ENCODE peak calls at places on chromosomes 3 and 15, in eight cellular contexts. O is heart right ventricle, J is H1, M is aorta, N is left ventricle myocardium inferior, L is heart left ventricle, A is transverse colon, D is body of pancreas. Z is an unnamed sample.

GRCh38 chr3:53046171-53047170 is 598 bp upstream of the SFMBT1 start:
- DNase-seq in O (peak; percentile 47), J (peak; percentile 66), M (peak; percentile 68), N (peak; percentile 41), L (peak; percentile 43), A (peak; percentile 76), D (peak; percentile 54), Z (peak; percentile 50)

GRCh38 chr3:194879126-194879887 is 193.6 kb downstream of the FAM43A start:
- DNase-seq in O (peak; percentile 34), J (no peak), M (peak; percentile 75), N (no peak), L (peak; percentile 44), A (peak; percentile 9), D (no peak), Z (no peak)

GRCh38 chr15:38216763-38217162 is 35.9 kb upstream of the SPRED1 start:
- DNase-seq in O (no peak), J (no peak), M (no peak), N (no peak), L (no peak), A (no peak), D (no peak), Z (no peak)

GRCh38 chr3:23170306-23170705 is 32.8 kb upstream of the UBE2E2 start:
- DNase-seq in O (no peak), J (no peak), M (no peak), N (no peak), L (no peak), A (no peak), D (no peak), Z (no peak)

GRCh38 chr3:171284308-171285075 is 175.7 kb downstream of the TNIK start:
- DNase-seq in O (no peak), J (peak; percentile 3), M (peak; percentile 57), N (no peak), L (no peak), A (no peak), D (no peak), Z (peak; percentile 37)

GRCh38 chr3:65231544-65231943 is 543.7 kb upstream of the ADAMTS9 start:
- DNase-seq in O (no peak), J (no peak), M (no peak), N (no peak), L (no peak), A (no peak), D (no peak), Z (no peak)

GRCh38 chr15:46768287-46768686 is 949.0 kb upstream of the SEMA6D start:
- DNase-seq in O (no peak), J (no peak), M (no peak), N (no peak), L (no peak), A (no peak), D (no peak), Z (no peak)

GRCh38 chr3:189123595-189124387 is 48.0 kb upstream of the TPRG1 start:
- DNase-seq in O (peak; percentile 43), J (no peak), M (no peak), N (peak; percentile 64), L (peak; percentile 58), A (no peak), D (no peak), Z (peak; percentile 67)

GRCh38 chr15:73139416-73140082 is 87.3 kb downstream of the NEO1 start:
- DNase-seq in O (no peak), J (no peak), M (no peak), N (no peak), L (no peak), A (no peak), D (no peak), Z (no peak)

GRCh38 chr3:16249336-16249735 is 15.4 kb downstream of the DPH3 start:
- DNase-seq in O (no peak), J (no peak), M (no peak), N (no peak), L (no peak), A (no peak), D (no peak), Z (no peak)

GRCh38 chr15:69758810-69759410 is 306.3 kb downstream of the RPLP1 start:
- DNase-seq in O (no peak), J (no peak), M (peak; percentile 57), N (peak; percentile 23), L (peak; percentile 44), A (peak; percentile 71), D (no peak), Z (peak; percentile 24)

GRCh38 chr3:139319428-139320402 is 24.1 kb upstream of the MRPS22 start:
- DNase-seq in O (no peak), J (peak; percentile 36), M (no peak), N (no peak), L (no peak), A (no peak), D (no peak), Z (no peak)

GRCh38 chr3:44966795-44967278 is 9.1 kb downstream of the ZDHHC3 start:
- DNase-seq in O (no peak), J (no peak), M (no peak), N (no peak), L (no peak), A (peak; percentile 73), D (no peak), Z (no peak)

GRCh38 chr3:168168743-168169142 is 73.0 kb upstream of the GOLIM4 start:
- DNase-seq in O (no peak), J (no peak), M (no peak), N (no peak), L (no peak), A (no peak), D (no peak), Z (no peak)

GRCh38 chr15:101115887-101116680 is 135.8 kb downstream of the CHSY1 start:
- DNase-seq in O (peak; percentile 44), J (no peak), M (peak; percentile 78), N (peak; percentile 54), L (peak; percentile 63), A (no peak), D (no peak), Z (no peak)

GRCh38 chr15:101116681-101116976 is 135.2 kb downstream of the CHSY1 start:
- DNase-seq in O (no peak), J (no peak), M (no peak), N (no peak), L (no peak), A (no peak), D (no peak), Z (no peak)

GRCh38 chr15:101114146-101114545 is 137.7 kb downstream of the CHSY1 start:
- DNase-seq in O (no peak), J (no peak), M (no peak), N (no peak), L (no peak), A (no peak), D (no peak), Z (no peak)

GRCh38 chr15:101114610-101115009 is 137.2 kb downstream of the CHSY1 start:
- DNase-seq in O (no peak), J (no peak), M (no peak), N (no peak), L (no peak), A (no peak), D (no peak), Z (no peak)

DNA sequence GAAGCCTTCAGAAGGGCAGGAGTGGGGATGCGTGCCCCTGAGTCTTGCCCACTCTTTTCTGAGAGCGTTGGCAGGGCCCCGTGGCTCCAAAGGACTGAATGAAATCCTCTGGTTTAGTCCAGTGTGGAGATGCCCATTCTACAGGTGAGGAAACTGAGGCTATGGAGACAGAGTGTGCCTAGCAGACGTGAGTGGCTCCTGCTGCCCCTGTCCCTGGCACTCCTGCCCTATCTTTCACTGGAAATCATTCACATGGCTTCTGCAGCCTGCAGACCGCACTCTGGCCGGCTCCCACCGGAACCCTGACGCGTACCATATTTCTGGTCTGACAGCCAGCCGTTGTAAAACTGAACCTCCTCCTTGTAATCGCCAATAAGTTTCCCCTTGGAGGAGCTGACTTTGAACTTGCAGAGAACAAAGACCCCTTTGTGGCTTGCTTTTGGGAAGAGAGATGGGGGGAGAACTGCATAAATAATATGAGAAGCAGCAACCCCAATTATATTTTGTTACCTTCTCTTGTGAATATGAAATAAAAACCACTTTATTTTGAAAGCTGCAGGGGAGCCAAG is 136.4 kb downstream of the CHSY1 start:
- DNase-seq in O (no peak), J (no peak), M (no peak), N (no peak), L (no peak), A (no peak), D (no peak), Z (no peak)
- H3K4me1 ChIP-seq in O (peaks cover 17% of the 10 kb centered on the region), J (no peaks in the 10 kb centered on the region), M (no peaks in the 10 kb centered on the region), N (peaks cover 5% of the 10 kb centered on the region), L (no peaks in the 10 kb centered on the region), A (peaks cover 12% of the 10 kb centered on the region), D (no peaks in the 10 kb centered on the region), Z (no peaks in the 10 kb centered on the region)

GRCh38 chr3:184857099-184857498 is 45.1 kb downstream of the VPS8 start:
- DNase-seq in O (no peak), J (no peak), M (no peak), N (no peak), L (no peak), A (no peak), D (no peak), Z (no peak)
- H3K36me3 ChIP-seq in O (peaks cover 59% of the 10 kb centered on the region), J (peaks cover 10% of the 10 kb centered on the region), M (peaks cover 9% of the 10 kb centered on the region), N (peaks cover 97% of the 10 kb centered on the region), L (peaks cover 33% of the 10 kb centered on the region), A (no peaks in the 10 kb centered on the region), D (peaks cover 8% of the 10 kb centered on the region), Z (peaks cover 50% of the 10 kb centered on the region)

GRCh38 chr15:85404922-85405293 is 24.5 kb downstream of the AKAP13 start:
- DNase-seq in O (no peak), J (no peak), M (no peak), N (no peak), L (no peak), A (no peak), D (no peak), Z (no peak)
- H3K4me1 ChIP-seq in O (peaks cover 93% of the 10 kb centered on the region), J (no peaks in the 10 kb centered on the region), M (peaks cover 24% of the 10 kb centered on the region), N (peaks cover 92% of the 10 kb centered on the region), L (peaks cover 58% of the 10 kb centered on the region), A (peaks cover 69% of the 10 kb centered on the region), D (peaks cover 31% of the 10 kb centered on the region), Z (peaks cover 55% of the 10 kb centered on the region)

GRCh38 chr15:101220060-101220459 is 31.8 kb downstream of the CHSY1 start:
- DNase-seq in O (no peak), J (no peak), M (no peak), N (no peak), L (no peak), A (no peak), D (no peak), Z (no peak)

GRCh38 chr15:101219441-101219840 is 32.4 kb downstream of the CHSY1 start:
- DNase-seq in O (no peak), J (no peak), M (no peak), N (no peak), L (no peak), A (no peak), D (no peak), Z (no peak)

GRCh38 chr15:101225658-101226057 is 26.2 kb downstream of the CHSY1 start:
- DNase-seq in O (no peak), J (no peak), M (no peak), N (no peak), L (no peak), A (no peak), D (no peak), Z (no peak)

GRCh38 chr15:101217446-101217845 is 34.4 kb downstream of the CHSY1 start:
- DNase-seq in O (no peak), J (no peak), M (no peak), N (no peak), L (no peak), A (no peak), D (no peak), Z (no peak)

DNA sequence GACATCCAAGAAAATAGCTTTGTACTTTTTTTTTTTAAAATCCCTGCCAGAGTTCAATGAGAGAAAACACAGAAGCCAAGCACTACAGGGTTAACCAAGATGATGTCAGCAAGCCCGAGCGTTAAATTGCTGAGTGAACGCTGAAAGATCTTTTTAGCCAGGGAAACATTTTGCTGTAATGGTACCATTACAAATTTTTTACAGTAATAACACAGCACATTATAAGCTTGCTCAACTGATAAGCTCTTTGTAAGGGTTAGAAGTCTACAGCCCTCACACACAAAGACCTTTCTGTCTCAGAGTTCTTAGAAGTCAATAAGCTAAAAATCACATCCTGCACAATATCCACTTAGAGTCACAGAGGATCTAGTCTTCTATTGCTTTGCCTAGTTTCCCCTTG is 30.0 kb downstream of the CHSY1 start:
- DNase-seq in O (no peak), J (no peak), M (no peak), N (no peak), L (no peak), A (no peak), D (no peak), Z (no peak)
- H3K36me3 ChIP-seq in O (no peaks in the 10 kb centered on the region), J (peaks cover 2% of the 10 kb centered on the region), M (no peaks in the 10 kb centered on the region), N (peaks cover 11% of the 10 kb centered on the region), L (no peaks in the 10 kb centered on the region), A (no peaks in the 10 kb centered on the region), D (no peaks in the 10 kb centered on the region), Z (no peaks in the 10 kb centered on the region)